ENCODE peak calls at places on chromosomes 11 and 22, in seven cellular contexts. I is lower lobe of right lung, V is dorsolateral prefrontal cortex, N is IMR-90, P is stomach, B is kidney, Q is tibial nerve. Y is an unnamed sample.

GRCh38 chr11:111555255-111555654 is 14.7 kb downstream of the LAYN start:
- DNase-seq in P (no peak), N (peak; percentile 79), V (no peak), B (no peak), I (no peak), Q (no peak), Y (no peak)

GRCh38 chr22:37137903-37138665 is 11.6 kb downstream of the IL2RB start:
- DNase-seq in P (no peak), B (no peak), Q (no peak), V (no peak), I (no peak), N (no peak), Y (no peak)

GRCh38 chr11:18368236-18368635 is 26.1 kb upstream of the LDHA start:
- DNase-seq in V (no peak), B (no peak), I (no peak), P (no peak), Q (no peak), N (peak; percentile 69), Y (no peak)

GRCh38 chr11:48095779-48096470 is 115.6 kb downstream of the PTPRJ start:
- DNase-seq in N (no peak), Q (no peak), V (no peak), B (no peak), P (no peak), I (no peak), Y (no peak)

GRCh38 chr11:70705930-70706329 is 307.6 kb downstream of the CTTN start:
- DNase-seq in Q (no peak), P (no peak), B (peak; percentile 33), N (no peak), I (no peak), V (no peak), Y (no peak)

GRCh38 chr11:106708348-106708747 is 309.9 kb downstream of the GUCY1A2 start:
- DNase-seq in P (no peak), N (no peak), V (no peak), I (no peak), Q (no peak), B (no peak), Y (no peak)

GRCh38 chr22:19527321-19527721 is 3.1 kb upstream of the CLDN5 start:
- DNase-seq in Q (no peak), I (no peak), P (no peak), B (no peak), N (no peak), V (no peak), Y (no peak)

GRCh38 chr11:37967635-37968034 is 1369.6 kb upstream of the RAG2 start:
- DNase-seq in Q (no peak), B (no peak), N (no peak), I (no peak), V (no peak), P (no peak), Y (no peak)

GRCh38 chr11:74755395-74755995 is 6.8 kb downstream of the RNF169 start:
- DNase-seq in B (no peak), Q (no peak), V (no peak), P (no peak), N (peak; percentile 4), I (no peak), Y (no peak)

GRCh38 chr11:106681435-106681834 is 336.8 kb downstream of the GUCY1A2 start:
- DNase-seq in Q (no peak), B (no peak), I (no peak), N (no peak), P (no peak), V (no peak), Y (no peak)

GRCh38 chr11:96579642-96580041 is 189.8 kb downstream of the JRKL start:
- DNase-seq in I (no peak), B (no peak), N (no peak), P (no peak), Q (no peak), V (no peak), Y (no peak)

GRCh38 chr11:44310198-44310455 is 188 bp upstream of the ALX4 start:
- DNase-seq in V (no peak), Q (no peak), B (no peak), I (no peak), P (no peak), N (no peak), Y (no peak)

GRCh38 chr11:75400110-75400865 is 970 bp downstream of the RPS3 start:
- DNase-seq in Q (no peak), B (no peak), N (peak; percentile 14), P (no peak), V (no peak), I (no peak), Y (no peak)

GRCh38 chr22:38927033-38927789 is 30.2 kb upstream of the APOBEC3A start:
- DNase-seq in Q (peak; percentile 49), I (peak; percentile 88), P (peak; percentile 85), V (peak; percentile 73), N (peak; percentile 37), B (peak; percentile 90), Y (no peak)

GRCh38 chr11:92932023-92932422 is 37.4 kb upstream of the MTNR1B start:
- DNase-seq in V (no peak), Q (no peak), P (no peak), B (no peak), N (peak; percentile 23), I (no peak), Y (no peak)

GRCh38 chr11:2564008-2564530 is 119.3 kb downstream of the KCNQ1 start:
- DNase-seq in B (no peak), V (no peak), I (peak; percentile 26), P (no peak), N (no peak), Q (no peak), Y (no peak)

GRCh38 chr11:31325162-31325561 is 44.4 kb downstream of the DCDC1 start:
- DNase-seq in B (no peak), Q (no peak), V (no peak), I (no peak), P (no peak), N (peak; percentile 44), Y (no peak)

GRCh38 chr22:36471341-36471821 is 10.1 kb downstream of the TXN2 start:
- DNase-seq in N (peak; percentile 60), V (no peak), I (no peak), Q (no peak), B (no peak), P (no peak), Y (no peak)

GRCh38 chr11:96293583-96293982 is 49.4 kb downstream of the MAML2 start:
- DNase-seq in V (no peak), N (no peak), I (no peak), P (no peak), Q (no peak), B (no peak), Y (no peak)

GRCh38 chr11:120209750-120210650 is 832 bp upstream of the OAF start:
- DNase-seq in V (no peak), I (no peak), P (no peak), Q (no peak), B (no peak), N (no peak), Y (no peak)

DNA sequence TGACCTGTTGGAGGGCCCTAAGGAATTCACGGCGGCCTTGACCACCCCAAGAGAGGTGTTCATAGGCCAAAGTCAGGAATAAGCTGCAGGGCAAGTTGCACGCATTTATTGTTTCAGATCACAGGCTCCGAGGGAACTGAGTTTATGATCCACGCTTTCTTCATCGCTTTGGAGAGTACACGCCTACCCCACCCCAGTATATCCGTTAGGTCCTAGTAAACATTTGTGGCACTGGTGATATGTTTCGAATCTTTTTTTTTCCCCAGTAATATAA is 816 bp downstream of the GANAB start:
- DNase-seq in B (no peak), V (no peak), N (no peak), I (no peak), P (no peak), Q (no peak), Y (no peak)
- H3K27ac ChIP-seq in B (peak overlapping the region; percentile 91), V (peak overlapping the region; percentile 91), N (peak overlapping the region; percentile 86), I (peak overlapping the region; percentile 93), P (peak overlapping the region; percentile 89), Q (peak overlapping the region; percentile 72), Y (peak overlapping the region; percentile 92)

DNA sequence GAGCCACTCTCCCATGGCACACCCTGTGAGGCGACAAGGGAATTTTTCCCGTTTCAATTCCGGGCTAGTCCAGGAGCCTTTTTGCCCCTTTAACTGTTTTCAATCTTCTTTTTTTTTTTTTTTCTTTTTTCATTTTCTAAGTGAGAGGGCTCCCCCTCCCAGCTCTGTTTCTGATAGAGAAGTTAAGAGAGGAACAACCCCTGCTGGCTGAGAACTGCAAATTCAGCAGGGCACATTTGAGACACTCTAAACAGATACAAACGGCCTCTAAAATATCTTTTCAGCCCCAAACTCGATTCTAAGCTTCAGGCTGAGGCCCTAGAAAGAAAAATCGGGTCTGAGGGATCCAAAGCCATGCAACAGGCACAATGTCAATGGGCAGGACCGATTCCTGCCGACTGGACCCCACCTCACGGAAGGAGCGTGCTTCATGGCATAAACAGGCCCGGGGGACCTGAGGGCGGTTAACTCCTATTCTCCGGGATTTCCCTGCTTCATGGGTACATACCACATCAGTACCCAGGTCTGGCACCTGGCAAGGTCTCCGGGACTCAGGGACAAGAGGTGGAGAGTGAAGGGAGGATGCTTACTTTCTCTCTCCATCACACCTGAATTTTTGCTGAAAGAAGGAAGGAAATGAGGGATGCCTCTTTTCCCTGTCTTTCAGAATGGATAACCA is 627.5 kb downstream of the BUD13 start:
- DNase-seq in N (no peak), Q (no peak), P (no peak), V (no peak), I (no peak), B (no peak), Y (no peak)
- TF ChIP-seq CTCF in N (peak; percentile 26), Q (no peak), P (no peak), V (no peak), I (no peak), B (no peak), Y (no peak)

GRCh38 chr11:40281055-40281580 is 1178.3 kb downstream of the LRRC4C start:
- DNase-seq in I (no peak), P (no peak), N (no peak), B (no peak), V (no peak), Q (no peak), Y (no peak)

GRCh38 chr11:40289370-40289769 is 1170.1 kb downstream of the LRRC4C start:
- DNase-seq in N (no peak), V (no peak), Q (no peak), B (no peak), P (no peak), I (no peak), Y (no peak)

GRCh38 chr11:40286137-40286536 is 1173.3 kb downstream of the LRRC4C start:
- DNase-seq in N (no peak), V (no peak), P (no peak), I (no peak), B (no peak), Q (no peak), Y (no peak)

GRCh38 chr11:40288212-40288803 is 1171.1 kb downstream of the LRRC4C start:
- DNase-seq in V (no peak), I (no peak), B (no peak), Q (no peak), N (no peak), P (no peak), Y (no peak)

DNA sequence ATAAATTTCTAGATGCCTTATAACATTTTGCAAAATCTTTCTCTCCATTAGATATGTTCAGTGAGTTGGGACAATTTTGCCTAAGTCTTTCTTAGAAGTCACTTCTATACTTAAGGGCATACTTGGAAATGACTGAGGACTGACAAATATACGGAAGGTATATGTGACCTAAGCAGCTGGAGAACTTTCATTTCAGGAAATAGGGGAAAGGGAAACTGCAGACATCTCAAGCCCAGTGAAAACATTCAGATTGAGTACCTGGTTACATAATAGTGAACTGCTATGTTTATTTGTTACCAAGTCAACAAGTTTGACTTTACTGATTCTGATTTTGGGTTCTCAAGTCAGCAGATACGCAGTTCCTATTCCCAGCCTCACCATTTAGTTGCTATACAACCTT is 1173.9 kb downstream of the LRRC4C start:
- DNase-seq in B (no peak), V (no peak), P (no peak), N (no peak), I (no peak), Q (no peak), Y (no peak)
- H3K4me3 ChIP-seq in B (no peak overlapping the region), V (peak overlapping the region; percentile 25), P (no peak overlapping the region), N (no peak overlapping the region), I (no peak overlapping the region), Q (no peak overlapping the region), Y (no peak overlapping the region)

GRCh38 chr11:78166832-78167469 is 21.5 kb downstream of the KCTD21 start:
- DNase-seq in N (no peak), B (no peak), P (no peak), V (no peak), I (no peak), Q (no peak), Y (no peak)
- H3K27ac ChIP-seq in N (no peak overlapping the region), B (peak overlapping the region; percentile 35), P (no peak overlapping the region), V (no peak overlapping the region), I (no peak overlapping the region), Q (no peak overlapping the region), Y (peak overlapping the region; percentile 96)